ENCODE peak calls at places on chromosomes 3 and 15, in five cellular contexts. M is GM12865, A is LHCN-M2, W is LoVo, V is astrocyte. O is an unnamed sample.

GRCh38 chr3:24318668-24319287 is 175.9 kb downstream of the THRB start:
- DNase-seq in W (no peak), V (peak), M (no peak), A (peak), O (peak)

GRCh38 chr3:52195823-52196331 is 2.1 kb upstream of the ALAS1 start:
- DNase-seq in V (no peak), M (no peak), A (peak), W (no peak), O (peak)

GRCh38 chr3:159182961-159183360 is 381.1 kb downstream of the MFSD1 start:
- DNase-seq in A (no peak), W (no peak), M (no peak), V (no peak), O (no peak)

GRCh38 chr15:50865515-50866370 is 42.7 kb upstream of the AP4E1 start:
- DNase-seq in W (no peak), V (no peak), A (no peak), M (no peak), O (no peak)

GRCh38 chr15:58287891-58288290 is 143.9 kb upstream of the LIPC start:
- DNase-seq in A (no peak), M (no peak), W (no peak), V (no peak), O (no peak)

GRCh38 chr3:124467980-124468902 is 262.0 kb upstream of the UMPS start:
- DNase-seq in A (peak), V (peak), M (peak), W (peak), O (peak)

GRCh38 chr3:29406433-29406832 is 125.6 kb downstream of the RBMS3 start:
- DNase-seq in M (no peak), A (no peak), V (no peak), W (no peak), O (no peak)

GRCh38 chr15:63487076-63487757 is 17.2 kb upstream of the USP3 start:
- DNase-seq in M (peak), A (peak), V (peak), W (peak), O (peak)

GRCh38 chr15:81296673-81297072 is 27.3 kb downstream of the STARD5 start:
- DNase-seq in W (no peak), M (peak), A (no peak), V (no peak), O (no peak)

GRCh38 chr3:183697610-183698317 is at the start of gene YEATS2:
- DNase-seq in A (peak), W (peak), M (peak), V (peak), O (peak)

GRCh38 chr3:62261121-62261520 is 112.2 kb downstream of the FEZF2 start:
- DNase-seq in W (no peak), M (peak), V (no peak), A (no peak), O (no peak)

GRCh38 chr15:99331366-99331765 is 80.1 kb downstream of the LRRC28 start:
- DNase-seq in V (peak), W (no peak), A (no peak), M (no peak), O (no peak)

GRCh38 chr3:180962530-180962929 is 27.0 kb downstream of the DNAJC19 start:
- DNase-seq in W (no peak), M (no peak), A (no peak), V (no peak), O (no peak)

GRCh38 chr3:109112946-109113345 is 5.0 kb downstream of the MORC1 start:
- DNase-seq in M (no peak), V (no peak), A (no peak), W (no peak), O (no peak)

GRCh38 chr3:38755130-38755529 is 60.9 kb downstream of the SCN10A start:
- DNase-seq in M (no peak), W (no peak), V (no peak), A (peak), O (peak)

GRCh38 chr3:193972816-193973215 is 163.1 kb upstream of the HES1 start:
- DNase-seq in A (no peak), M (no peak), V (peak), W (no peak), O (peak)

GRCh38 chr3:147758786-147759185 is 349.6 kb downstream of the ZIC1 start:
- DNase-seq in V (peak), A (no peak), M (no peak), W (no peak), O (no peak)

GRCh38 chr3:178496911-178497310 is 39.3 kb upstream of the KCNMB2 start:
- DNase-seq in W (no peak), M (no peak), A (no peak), V (no peak), O (no peak)

O was measured in amniotic epithelial cell.